ENCODE peak calls at places on chromosome 1, in six cellular contexts. Y, K, F, O, X and B are unnamed samples.

GRCh38 chr1:214584805-214585766 is 17.9 kb upstream of the CENPF start:
- DNase-seq in Y (no peak), K (no peak), F (no peak), O (no peak), X (no peak), B (peak; percentile 14)

GRCh38 chr1:96804649-96805048 is 83.1 kb downstream of the PTBP2 start:
- DNase-seq in Y (no peak), K (no peak), F (no peak), O (no peak), X (no peak), B (no peak)

GRCh38 chr1:3156936-3157335 is 87.9 kb downstream of the PRDM16 start:
- DNase-seq in Y (no peak), K (no peak), F (no peak), O (no peak), X (no peak), B (no peak)

GRCh38 chr1:203556047-203556851 is 62.3 kb downstream of the OPTC start:
- DNase-seq in Y (peak; percentile 88), K (peak; percentile 93), F (peak; percentile 89), O (peak; percentile 53), X (no peak), B (no peak)

GRCh38 chr1:174534789-174535188 is 87.0 kb downstream of the GPR52 start:
- DNase-seq in Y (no peak), K (no peak), F (no peak), O (no peak), X (no peak), B (no peak)

GRCh38 chr1:211068976-211069375 is 65.0 kb downstream of the KCNH1 start:
- DNase-seq in Y (no peak), K (no peak), F (no peak), O (no peak), X (no peak), B (no peak)

GRCh38 chr1:1272341-1273151 is 1.1 kb downstream of the UBE2J2 start:
- DNase-seq in Y (peak; percentile 70), K (no peak), F (no peak), O (no peak), X (peak; percentile 72), B (no peak)

GRCh38 chr1:155499263-155499662 is 63.3 kb downstream of the ASH1L start:
- DNase-seq in Y (no peak), K (no peak), F (no peak), O (no peak), X (no peak), B (no peak)

GRCh38 chr1:16396591-16396990 is 29.5 kb downstream of the SZRD1 start:
- DNase-seq in Y (no peak), K (no peak), F (peak; percentile 27), O (no peak), X (no peak), B (no peak)

GRCh38 chr1:209618291-209618690 is 33.9 kb downstream of the LAMB3 start:
- DNase-seq in Y (no peak), K (no peak), F (no peak), O (no peak), X (no peak), B (no peak)

GRCh38 chr1:26696645-26697440 is 1.0 kb downstream of the ARID1A start:
- DNase-seq in Y (peak; percentile 75), K (no peak), F (peak; percentile 31), O (no peak), X (no peak), B (no peak)

GRCh38 chr1:26696191-26696644 is 403 bp downstream of the ARID1A start:
- DNase-seq in Y (peak; percentile 66), K (no peak), F (peak; percentile 31), O (no peak), X (no peak), B (no peak)

GRCh38 chr1:26694185-26694572 is 1.6 kb upstream of the ARID1A start:
- DNase-seq in Y (no peak), K (no peak), F (no peak), O (no peak), X (no peak), B (no peak)

GRCh38 chr1:26694597-26695416 is 1.0 kb upstream of the ARID1A start:
- DNase-seq in Y (no peak), K (no peak), F (no peak), O (no peak), X (no peak), B (no peak)

DNA sequence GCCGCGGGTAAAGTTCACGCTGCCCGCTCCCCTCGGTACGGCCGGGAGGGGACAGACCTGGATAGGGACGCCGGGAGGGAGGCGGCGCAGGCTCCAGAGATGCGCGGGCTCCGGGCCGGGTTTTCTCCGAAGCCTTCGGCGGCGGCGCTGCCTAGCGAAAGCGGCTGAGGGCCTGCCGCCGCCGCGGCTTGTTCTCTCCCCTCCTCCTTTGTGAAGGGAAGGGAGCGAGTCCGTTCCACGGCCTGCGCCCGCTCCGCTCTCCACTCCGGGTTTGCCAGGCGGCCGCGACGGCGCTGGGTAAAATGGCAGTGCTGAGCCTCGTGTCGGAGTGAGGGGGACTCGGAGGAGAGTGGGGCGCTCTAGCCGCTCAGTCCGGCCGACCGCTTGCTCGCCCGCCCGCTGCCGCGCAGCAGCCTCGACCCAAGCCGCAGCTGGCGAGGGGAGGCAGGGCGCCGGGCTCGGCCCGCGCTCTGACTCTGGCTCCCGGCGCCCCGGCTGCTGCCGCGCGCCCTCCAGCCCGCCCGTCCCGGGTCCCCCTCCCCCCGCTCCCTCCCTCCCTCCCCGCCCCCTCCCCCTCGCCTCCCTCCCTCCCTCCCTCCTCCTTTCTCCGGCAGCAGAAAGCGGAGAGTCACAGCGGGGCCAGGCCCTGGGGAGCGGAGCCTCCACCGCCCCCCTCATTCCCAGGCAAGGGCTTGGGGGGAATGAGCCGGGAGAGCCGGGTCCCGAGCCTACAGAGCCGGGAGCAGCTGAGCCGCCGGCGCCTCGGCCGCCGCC is at the start of gene ARID1A:
- DNase-seq in Y (peak; percentile 97), K (peak; percentile 99), F (peak; percentile 95), O (peak; percentile 91), X (peak; percentile 95), B (peak; percentile 98)
- TF ChIP-seq POLR2A in Y (peak; percentile 68), K (no peak), F (peak; percentile 40), O (peak; percentile 75), X (peak; percentile 78), B (peak; percentile 95)

GRCh38 chr1:181100015-181100905 is 11.8 kb downstream of the IER5 start:
- DNase-seq in Y (no peak), K (no peak), F (no peak), O (no peak), X (no peak), B (no peak)
- TF ChIP-seq POLR2A in Y (no peak), K (no peak), F (no peak), O (no peak), X (no peak), B (no peak)

DNA sequence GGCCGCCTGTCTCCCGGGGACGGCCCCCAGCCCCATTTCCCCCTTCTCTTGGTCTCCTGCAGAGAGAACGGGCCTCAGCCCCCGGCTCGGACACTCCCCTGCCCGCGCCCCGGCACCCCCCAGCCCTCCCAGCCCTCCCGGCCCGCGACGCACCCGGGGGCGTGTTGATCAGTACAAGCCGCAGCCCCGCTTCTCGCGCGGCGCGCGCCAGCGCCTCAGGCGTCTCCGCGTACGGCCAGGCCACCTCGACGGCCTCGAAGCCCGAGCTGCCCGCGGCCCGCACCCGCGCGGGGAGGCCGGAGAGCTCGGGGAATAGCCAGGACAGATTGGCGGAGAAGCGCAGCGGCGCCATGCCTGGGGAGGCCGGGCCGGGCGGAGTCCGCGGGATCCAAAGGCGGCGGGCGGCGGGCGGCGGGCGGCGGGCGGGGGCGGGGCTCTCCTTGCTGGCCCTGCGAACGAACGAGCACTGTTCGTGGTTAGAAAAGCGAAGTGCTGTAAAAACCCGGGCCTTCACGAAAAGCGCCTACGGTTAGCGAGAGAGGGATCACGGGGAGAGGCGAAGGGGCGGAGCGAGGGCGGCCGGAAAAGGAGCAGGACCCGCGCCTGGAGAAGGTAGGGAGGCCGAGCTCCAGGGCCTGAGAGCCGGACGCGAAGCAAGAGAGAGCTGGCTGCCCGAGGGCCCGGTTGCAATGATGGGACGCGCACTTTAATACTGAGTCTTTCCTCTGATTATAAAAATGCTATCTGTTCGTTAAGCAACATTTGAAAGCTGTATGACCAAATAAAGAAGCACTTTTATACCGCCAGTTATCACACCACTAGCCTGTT is at the start of gene HYI:
- DNase-seq in Y (peak; percentile 92), K (peak; percentile 96), F (peak; percentile 85), O (peak; percentile 70), X (peak; percentile 85), B (peak; percentile 81)
- TF ChIP-seq POLR2A in Y (no peak), K (no peak), F (no peak), O (peak; percentile 18), X (no peak), B (no peak)

GRCh38 chr1:89175601-89176256 is at the start of gene GBP7:
- DNase-seq in Y (no peak), K (no peak), F (no peak), O (no peak), X (no peak), B (no peak)
- TF ChIP-seq POLR2A in Y (no peak), K (no peak), F (no peak), O (no peak), X (no peak), B (no peak)